ENCODE peak calls at places on chromosomes 11 and 22, in seven cellular contexts. H is fibroblast of lung, D is left lung, O is prostate gland, W is upper lobe of left lung, Q is colonic mucosa, F is neural progenitor cell. I is an unnamed sample. For H3K4me1, the result is how much of the 10 kb centered on the place peaks cover.

GRCh38 chr11:67484847-67485311 is 2.1 kb downstream of the AIP start:
- DNase-seq in H (no peak), D (peak), O (no peak), W (no peak), Q (peak), F (no peak), I (no peak)

GRCh38 chr22:19571207-19571795 is 47.1 kb upstream of the CLDN5 start:
- DNase-seq in H (peak), D (no peak), O (no peak), W (no peak), Q (no peak), F (no peak), I (no peak)

GRCh38 chr11:3840289-3840869 is 380 bp downstream of the RHOG start:
- DNase-seq in H (no peak), D (peak), O (no peak), W (peak), Q (no peak), F (peak), I (peak)

GRCh38 chr11:64146036-64146943 is 19.6 kb downstream of the MACROD1 start:
- DNase-seq in H (peak), D (no peak), O (no peak), W (no peak), Q (peak), F (peak), I (no peak)

GRCh38 chr11:74460481-74461154 is 6.7 kb downstream of the KCNE3 start:
- DNase-seq in H (peak), D (no peak), O (no peak), W (no peak), Q (no peak), F (no peak), I (peak)

GRCh38 chr22:28246392-28246791 is 327.3 kb upstream of the PITPNB start:
- DNase-seq in H (peak), D (no peak), O (no peak), W (no peak), Q (no peak), F (no peak), I (no peak)

GRCh38 chr22:39614442-39614841 is 43.9 kb downstream of the CACNA1I start:
- DNase-seq in H (no peak), D (peak), O (no peak), W (no peak), Q (no peak), F (no peak), I (no peak)

GRCh38 chr11:13963949-13964770 is 1.6 kb downstream of the SPON1 start:
- DNase-seq in H (no peak), D (peak), O (no peak), W (peak), Q (peak), F (peak), I (no peak)

GRCh38 chr11:28903716-28904115 is 795.5 kb downstream of the METTL15 start:
- DNase-seq in H (peak), D (no peak), O (no peak), W (no peak), Q (no peak), F (no peak), I (no peak)

GRCh38 chr11:134639586-134640330 is 227.7 kb upstream of the B3GAT1 start:
- DNase-seq in H (no peak), D (no peak), O (no peak), W (no peak), Q (peak), F (no peak), I (no peak)

GRCh38 chr22:31627223-31627731 is 34.7 kb downstream of the PISD start:
- DNase-seq in H (no peak), D (peak), O (no peak), W (no peak), Q (no peak), F (no peak), I (no peak)

GRCh38 chr11:70324354-70325115 is 54.0 kb downstream of the PPFIA1 start:
- DNase-seq in H (no peak), D (no peak), O (no peak), W (no peak), Q (no peak), F (peak), I (no peak)

GRCh38 chr22:46986788-46987187 is 224.3 kb downstream of the TBC1D22A start:
- DNase-seq in H (no peak), D (no peak), O (no peak), W (no peak), Q (no peak), F (no peak), I (no peak)

GRCh38 chr22:31734512-31734911 is 15.4 kb downstream of the PRR14L start:
- DNase-seq in H (peak), D (no peak), O (no peak), W (no peak), Q (no peak), F (no peak), I (peak)

GRCh38 chr11:99371257-99371656 is 350.5 kb downstream of the CNTN5 start:
- DNase-seq in H (peak), D (no peak), O (no peak), W (no peak), Q (no peak), F (no peak), I (no peak)

GRCh38 chr11:74849525-74850391 is 99.1 kb downstream of the XRRA1 start:
- DNase-seq in H (peak), D (no peak), O (no peak), W (no peak), Q (no peak), F (peak), I (peak)

GRCh38 chr11:2294340-2295290 is 7.1 kb downstream of the C11orf21 start:
- DNase-seq in H (no peak), D (no peak), O (no peak), W (no peak), Q (no peak), F (peak), I (no peak)

GRCh38 chr11:46338988-46339666 is 8.1 kb upstream of the DGKZ start:
- DNase-seq in H (no peak), D (no peak), O (peak), W (peak), Q (no peak), F (peak), I (no peak)

GRCh38 chr11:9838961-9839360 is 175.1 kb downstream of the SWAP70 start:
- DNase-seq in H (no peak), D (no peak), O (peak), W (no peak), Q (no peak), F (no peak), I (peak)

GRCh38 chr11:19241260-19242183 is 777 bp upstream of the E2F8 start:
- DNase-seq in H (no peak), D (peak), O (no peak), W (no peak), Q (peak), F (peak), I (no peak)

GRCh38 chr11:35826949-35827348 is 116.9 kb upstream of the LDLRAD3 start:
- DNase-seq in H (no peak), D (no peak), O (no peak), W (no peak), Q (no peak), F (no peak), I (no peak)

GRCh38 chr22:48084041-48084748 is 1321.7 kb downstream of the TBC1D22A start:
- DNase-seq in H (no peak), D (no peak), O (no peak), W (peak), Q (no peak), F (peak), I (no peak)

GRCh38 chr22:30268331-30268730 is 1.7 kb upstream of the OSM start:
- DNase-seq in H (no peak), D (no peak), O (no peak), W (no peak), Q (no peak), F (no peak), I (no peak)

GRCh38 chr22:50297510-50298265 is 9.8 kb downstream of the PLXNB2 start:
- DNase-seq in H (no peak), D (no peak), O (no peak), W (peak), Q (no peak), F (no peak), I (no peak)
- H3K4me1 ChIP-seq in H (under half), D (half or more), O (half or more), W (half or more), Q (half or more), F (under half), I (under half)

DNA sequence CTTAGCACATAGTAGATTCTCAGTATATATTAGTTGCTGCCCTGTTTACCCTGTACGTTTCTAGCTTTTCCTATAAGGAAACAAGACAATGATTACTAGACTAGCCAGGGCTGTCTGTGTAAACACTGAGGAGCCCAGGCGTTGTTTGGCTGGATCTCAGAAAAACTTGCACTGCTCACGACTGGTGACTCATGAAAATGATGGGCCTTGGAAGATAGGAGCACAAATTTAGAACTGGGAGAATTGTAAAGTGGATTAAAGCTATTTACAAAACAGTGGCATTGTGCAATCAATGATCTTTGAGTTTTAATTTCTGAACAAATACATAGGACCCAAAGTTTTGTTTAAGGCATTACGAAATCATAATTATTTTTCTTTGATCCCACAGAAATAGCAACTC is 276.9 kb downstream of the FAM76B start:
- DNase-seq in H (peak), D (no peak), O (peak), W (no peak), Q (peak), F (no peak), I (peak)
- H3K27ac ChIP-seq in H (no peak), D (peak), O (peak), W (no peak), Q (peak), F (no peak), I (peak)

DNA sequence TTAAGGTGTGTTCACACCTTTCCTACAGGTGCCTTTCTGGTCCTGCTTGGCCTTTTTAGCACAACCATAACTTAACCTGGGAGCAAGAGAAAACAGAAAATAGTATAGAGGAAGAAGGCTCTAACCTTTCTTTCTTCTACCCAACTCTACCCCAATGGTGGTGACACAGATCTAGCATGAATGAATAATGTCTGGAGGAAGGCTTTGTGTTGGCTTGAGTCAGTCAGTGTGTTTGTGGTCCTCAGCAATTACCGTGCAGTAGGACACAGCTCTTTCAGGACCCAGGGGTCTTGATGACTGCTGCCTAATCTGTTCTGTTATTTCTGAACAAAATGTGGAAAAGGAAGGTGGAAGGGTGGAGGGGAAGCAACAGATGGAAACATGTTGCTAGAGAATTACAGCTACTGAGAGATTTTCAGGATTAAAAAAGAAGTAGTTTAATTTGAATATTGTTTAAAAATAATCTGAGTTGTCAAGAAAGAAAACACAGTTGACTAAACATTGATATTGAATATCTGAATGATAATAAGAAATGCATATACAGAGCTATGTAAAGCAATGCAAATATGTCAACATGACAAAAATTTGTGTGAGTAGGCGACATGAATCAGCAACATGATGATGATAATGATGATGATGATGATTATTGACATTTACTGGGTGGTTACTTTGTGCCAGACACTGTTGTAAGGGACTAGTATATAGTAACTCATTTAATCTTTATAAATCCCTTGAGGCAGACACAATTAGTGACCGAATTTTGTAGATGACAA is 55.3 kb downstream of the AASDHPPT start:
- DNase-seq in H (no peak), D (no peak), O (no peak), W (no peak), Q (no peak), F (no peak), I (no peak)
- TF ChIP-seq CTCF in H (no peak), D (no peak), O (no peak), W (no peak), Q (no peak), F (no peak), I (no peak)

GRCh38 chr11:11380340-11380739 is 27.3 kb upstream of the CSNK2A3 start:
- DNase-seq in H (no peak), D (no peak), O (no peak), W (no peak), Q (no peak), F (no peak), I (no peak)

GRCh38 chr11:11381471-11382100 is 28.5 kb upstream of the CSNK2A3 start:
- DNase-seq in H (no peak), D (no peak), O (no peak), W (no peak), Q (no peak), F (no peak), I (no peak)

GRCh38 chr11:11382858-11383532 is 29.9 kb upstream of the CSNK2A3 start:
- DNase-seq in H (no peak), D (no peak), O (no peak), W (no peak), Q (no peak), F (peak), I (no peak)

GRCh38 chr11:11379661-11380060 is 26.6 kb upstream of the CSNK2A3 start:
- DNase-seq in H (no peak), D (no peak), O (no peak), W (no peak), Q (no peak), F (no peak), I (no peak)

GRCh38 chr11:11380883-11381282 is 27.8 kb upstream of the CSNK2A3 start:
- DNase-seq in H (no peak), D (no peak), O (no peak), W (no peak), Q (no peak), F (no peak), I (no peak)
- H3K4me1 ChIP-seq in H (under half), D (under half), O (under half), W (under half), Q (under half), F (under half), I (under half)

GRCh38 chr11:92225206-92225562 is 566 bp downstream of the FAT3 start:
- DNase-seq in H (no peak), D (peak), O (no peak), W (peak), Q (no peak), F (peak), I (no peak)

GRCh38 chr11:92225563-92226308 is 1.1 kb downstream of the FAT3 start:
- DNase-seq in H (peak), D (peak), O (peak), W (peak), Q (peak), F (peak), I (no peak)

GRCh38 chr11:92226331-92227232 is 2.0 kb downstream of the FAT3 start:
- DNase-seq in H (peak), D (peak), O (no peak), W (peak), Q (no peak), F (peak), I (no peak)

GRCh38 chr11:92222701-92223100 is 1.9 kb upstream of the FAT3 start:
- DNase-seq in H (no peak), D (no peak), O (no peak), W (no peak), Q (no peak), F (no peak), I (no peak)

DNA sequence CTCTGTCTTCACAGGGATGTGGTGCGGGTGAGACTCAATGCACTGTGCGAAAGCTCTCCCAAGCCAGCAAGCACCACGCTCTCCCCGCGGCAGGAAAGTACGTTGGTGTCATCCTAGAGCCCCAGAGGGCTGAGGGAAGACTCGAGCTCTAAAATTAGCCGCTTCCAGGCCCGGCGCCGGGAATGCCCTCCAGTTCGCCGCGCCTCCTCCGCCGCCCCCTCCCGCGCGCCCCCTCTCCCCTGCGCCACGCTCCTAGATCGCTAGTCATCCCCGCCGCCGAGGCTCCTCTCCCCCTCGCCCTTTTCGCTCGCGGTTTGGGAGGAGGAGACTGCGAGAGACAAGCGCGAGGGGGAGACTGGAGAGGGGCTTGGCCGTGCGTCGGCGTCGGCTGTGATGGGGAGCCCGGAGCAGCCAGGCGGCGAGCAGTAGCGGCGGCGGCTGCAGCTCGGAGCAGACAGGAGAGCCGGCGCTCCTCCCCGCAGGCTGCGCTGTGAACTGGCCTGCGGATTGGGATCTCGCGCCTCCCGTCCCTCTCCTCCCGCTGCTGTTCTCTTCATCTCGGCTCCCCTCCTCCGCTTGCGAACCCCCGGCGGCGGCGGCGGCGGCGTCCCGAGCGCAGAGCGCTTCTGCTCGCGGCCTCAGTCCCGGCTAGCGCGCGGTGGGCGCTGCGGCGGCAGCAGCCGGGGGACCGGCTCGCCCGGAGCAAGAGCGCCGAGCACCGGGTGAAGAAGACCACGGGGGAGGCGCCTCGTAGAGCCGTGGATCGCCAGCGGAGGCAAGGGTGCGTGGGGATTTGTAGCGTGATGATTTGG is at the start of gene FAT3:
- DNase-seq in H (peak), D (peak), O (no peak), W (peak), Q (peak), F (peak), I (no peak)
- H3K27ac ChIP-seq in H (peak), D (peak), O (peak), W (peak), Q (no peak), F (peak), I (no peak)

GRCh38 chr11:27496461-27496860 is 10.1 kb downstream of the LIN7C start:
- DNase-seq in H (peak), D (no peak), O (no peak), W (no peak), Q (no peak), F (no peak), I (no peak)

GRCh38 chr11:27501102-27501501 is 5.5 kb downstream of the LIN7C start:
- DNase-seq in H (no peak), D (no peak), O (no peak), W (no peak), Q (no peak), F (no peak), I (no peak)

GRCh38 chr11:27497911-27498310 is 8.7 kb downstream of the LIN7C start:
- DNase-seq in H (no peak), D (no peak), O (no peak), W (no peak), Q (no peak), F (no peak), I (no peak)

GRCh38 chr11:27495710-27496300 is 10.8 kb downstream of the LIN7C start:
- DNase-seq in H (no peak), D (no peak), O (no peak), W (no peak), Q (no peak), F (no peak), I (no peak)

GRCh38 chr11:27497284-27497866 is 9.2 kb downstream of the LIN7C start:
- DNase-seq in H (peak), D (no peak), O (no peak), W (no peak), Q (no peak), F (no peak), I (peak)
- TF ChIP-seq CTCF in H (peak), D (no peak), O (no peak), W (no peak), Q (peak), F (peak), I (peak)

GRCh38 chr22:22822106-22822505 is 65.5 kb upstream of the IGLL5 start:
- DNase-seq in H (no peak), D (no peak), O (no peak), W (peak), Q (no peak), F (no peak), I (no peak)

GRCh38 chr22:22820076-22820475 is 67.5 kb upstream of the IGLL5 start:
- DNase-seq in H (no peak), D (no peak), O (no peak), W (no peak), Q (no peak), F (no peak), I (no peak)

GRCh38 chr22:22820626-22821025 is 67.0 kb upstream of the IGLL5 start:
- DNase-seq in H (no peak), D (no peak), O (no peak), W (no peak), Q (no peak), F (no peak), I (no peak)

GRCh38 chr22:22823126-22823804 is 64.4 kb upstream of the IGLL5 start:
- DNase-seq in H (no peak), D (no peak), O (no peak), W (no peak), Q (no peak), F (no peak), I (no peak)

GRCh38 chr22:22821340-22821739 is 66.3 kb upstream of the IGLL5 start:
- DNase-seq in H (no peak), D (no peak), O (no peak), W (no peak), Q (no peak), F (no peak), I (no peak)
- H3K4me1 ChIP-seq in H (under half), D (under half), O (under half), W (under half), Q (under half), F (under half), I (under half)

GRCh38 chr11:114511538-114511937 is 48.1 kb downstream of the NXPE1 start:
- DNase-seq in H (no peak), D (no peak), O (no peak), W (no peak), Q (no peak), F (no peak), I (no peak)
- H3K27ac ChIP-seq in H (no peak), D (no peak), O (no peak), W (no peak), Q (no peak), F (no peak), I (no peak)

GRCh38 chr11:60915250-60915914 is 1.4 kb downstream of the TMEM109 start:
- DNase-seq in H (peak), D (peak), O (peak), W (no peak), Q (peak), F (peak), I (peak)
- TF ChIP-seq CTCF in H (peak), D (no peak), O (no peak), W (peak), Q (no peak), F (peak), I (peak)

I was measured in foreskin keratinocyte.